ENCODE peak calls at places on chromosomes 11 and 22, in four cellular contexts. L, U, T and I are unnamed samples.

GRCh38 chr11:70410276-70410675 is 11.9 kb downstream of the CTTN start:
- DNase-seq in L (no peak), U (peak; percentile 93), T (no peak), I (no peak)

GRCh38 chr11:116782728-116783127 is 5.1 kb downstream of the ZPR1 start:
- DNase-seq in L (no peak), U (no peak), T (no peak), I (no peak)

GRCh38 chr11:58787903-58788302 is 56.2 kb upstream of the GLYAT start:
- DNase-seq in L (no peak), U (no peak), T (no peak), I (no peak)

GRCh38 chr11:79076526-79077115 is 364.2 kb downstream of the TENM4 start:
- DNase-seq in L (no peak), U (peak; percentile 39), T (peak; percentile 47), I (no peak)

GRCh38 chr11:104522650-104523049 is 358.7 kb upstream of the PDGFD start:
- DNase-seq in L (no peak), U (no peak), T (no peak), I (no peak)

GRCh38 chr22:23256138-23256932 is 76.0 kb downstream of the BCR start:
- DNase-seq in L (no peak), U (no peak), T (no peak), I (no peak)

GRCh38 chr11:105862736-105863367 is 159.2 kb downstream of the MSANTD4 start:
- DNase-seq in L (no peak), U (no peak), T (no peak), I (no peak)

GRCh38 chr11:22192289-22192641 is 620 bp upstream of the ANO5 start:
- DNase-seq in L (no peak), U (peak; percentile 28), T (no peak), I (peak; percentile 47)

GRCh38 chr11:77104727-77105126 is 2.1 kb downstream of the OMP start:
- DNase-seq in L (no peak), U (no peak), T (no peak), I (no peak)

GRCh38 chr22:19126309-19126666 is 4.1 kb upstream of the DGCR2 start:
- DNase-seq in L (no peak), U (no peak), T (no peak), I (no peak)

GRCh38 chr22:30837531-30837930 is 131.0 kb downstream of the MORC2 start:
- DNase-seq in L (no peak), U (no peak), T (no peak), I (no peak)

GRCh38 chr11:119332111-119332765 is 2.1 kb upstream of the RNF26 start:
- DNase-seq in L (no peak), U (no peak), T (no peak), I (no peak)

GRCh38 chr22:45860201-45860600 is 116.8 kb downstream of the WNT7B start:
- DNase-seq in L (no peak), U (no peak), T (no peak), I (no peak)

GRCh38 chr11:19816040-19816439 is 103.4 kb downstream of the NAV2 start:
- DNase-seq in L (peak; percentile 45), U (no peak), T (no peak), I (no peak)
- H3K27ac ChIP-seq in L (peak overlapping the region; percentile 60), U (no peak overlapping the region), T (no peak overlapping the region), I (no peak overlapping the region)

GRCh38 chr11:10540546-10540914 is 457 bp downstream of the RNF141 start:
- DNase-seq in L (peak; percentile 31), U (peak; percentile 41), T (no peak), I (peak; percentile 51)

GRCh38 chr11:10539339-10539738 is 1.6 kb downstream of the RNF141 start:
- DNase-seq in L (no peak), U (no peak), T (no peak), I (no peak)

GRCh38 chr11:10542776-10543175 is 1.8 kb upstream of the RNF141 start:
- DNase-seq in L (no peak), U (no peak), T (no peak), I (no peak)

GRCh38 chr11:10538924-10539323 is 2.1 kb downstream of the RNF141 start:
- DNase-seq in L (no peak), U (no peak), T (no peak), I (no peak)

DNA sequence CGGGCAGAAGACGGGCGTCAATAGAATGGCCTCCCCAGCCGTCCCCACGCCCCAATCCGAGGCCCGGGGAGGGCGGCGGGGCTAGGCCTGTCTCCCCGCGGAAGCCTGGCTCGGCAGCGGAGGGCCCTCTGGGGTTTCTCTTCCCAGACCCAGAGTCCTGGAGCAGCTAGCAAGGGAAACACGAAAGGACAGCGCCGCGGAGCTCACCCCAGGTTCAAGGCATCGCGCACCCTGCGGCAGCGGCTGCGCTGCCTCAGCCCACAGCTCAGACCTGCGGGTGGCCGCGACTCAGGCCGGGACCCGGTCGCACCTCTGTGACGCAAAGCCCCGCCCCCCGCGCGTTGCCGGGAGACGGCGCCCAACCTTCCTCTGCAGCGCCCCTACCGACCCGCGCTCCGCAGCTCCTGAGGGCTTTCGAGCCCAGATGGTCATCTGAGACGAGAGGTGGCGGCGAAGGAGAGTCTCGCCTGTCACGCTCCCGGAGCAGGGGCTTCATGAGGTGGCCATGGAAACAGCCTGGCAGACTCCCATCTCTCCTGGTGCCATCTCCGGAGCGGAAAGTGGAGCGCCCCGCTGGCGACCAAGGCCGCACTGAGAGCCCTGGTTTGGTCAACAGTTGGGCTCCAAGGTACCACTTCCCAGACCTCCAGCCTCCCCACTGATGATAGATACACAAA is at the start of gene RNF141:
- DNase-seq in L (peak; percentile 92), U (peak; percentile 95), T (peak; percentile 95), I (peak; percentile 93)
- TF ChIP-seq POLR2A in L (peak; percentile 80), U (no peak), T (peak; percentile 88), I (peak; percentile 80)

GRCh38 chr11:35553831-35554230 is 28.4 kb upstream of the PAMR1 start:
- DNase-seq in L (no peak), U (no peak), T (no peak), I (no peak)
- H3K27ac ChIP-seq in L (no peak overlapping the region), U (no peak overlapping the region), T (no peak overlapping the region), I (no peak overlapping the region)

DNA sequence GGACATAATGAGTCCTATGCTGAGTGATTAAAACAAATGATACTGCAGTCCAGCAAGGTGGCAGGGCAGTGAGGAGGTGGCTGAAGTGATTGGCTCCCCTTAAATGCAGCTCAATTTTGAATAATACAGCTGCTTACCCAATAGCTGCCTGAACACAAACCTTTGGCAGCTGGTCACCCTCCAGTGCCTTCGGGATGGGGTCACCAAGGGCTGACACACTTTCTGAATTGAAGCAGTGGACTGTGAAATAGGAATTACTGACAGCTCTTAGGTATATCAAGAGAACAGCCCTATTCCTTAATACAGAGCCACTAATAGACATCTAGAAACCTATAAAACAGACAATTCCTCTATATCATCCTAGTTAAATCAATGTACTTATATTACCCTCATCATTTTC is 474.2 kb upstream of the KIRREL3 start:
- DNase-seq in L (no peak), U (no peak), T (no peak), I (no peak)
- TF ChIP-seq POLR2A in L (no peak), U (no peak), T (no peak), I (no peak)

GRCh38 chr22:43114958-43115357 is 4.4 kb downstream of the BIK start:
- DNase-seq in L (peak; percentile 51), U (no peak), T (no peak), I (no peak)

GRCh38 chr22:43116932-43117331 is 6.4 kb downstream of the BIK start:
- DNase-seq in L (no peak), U (no peak), T (no peak), I (no peak)

GRCh38 chr22:43113516-43114251 is 3.1 kb downstream of the BIK start:
- DNase-seq in L (peak; percentile 53), U (no peak), T (no peak), I (no peak)

GRCh38 chr22:43118953-43119458 is 8.5 kb downstream of the BIK start:
- DNase-seq in L (no peak), U (no peak), T (no peak), I (no peak)

DNA sequence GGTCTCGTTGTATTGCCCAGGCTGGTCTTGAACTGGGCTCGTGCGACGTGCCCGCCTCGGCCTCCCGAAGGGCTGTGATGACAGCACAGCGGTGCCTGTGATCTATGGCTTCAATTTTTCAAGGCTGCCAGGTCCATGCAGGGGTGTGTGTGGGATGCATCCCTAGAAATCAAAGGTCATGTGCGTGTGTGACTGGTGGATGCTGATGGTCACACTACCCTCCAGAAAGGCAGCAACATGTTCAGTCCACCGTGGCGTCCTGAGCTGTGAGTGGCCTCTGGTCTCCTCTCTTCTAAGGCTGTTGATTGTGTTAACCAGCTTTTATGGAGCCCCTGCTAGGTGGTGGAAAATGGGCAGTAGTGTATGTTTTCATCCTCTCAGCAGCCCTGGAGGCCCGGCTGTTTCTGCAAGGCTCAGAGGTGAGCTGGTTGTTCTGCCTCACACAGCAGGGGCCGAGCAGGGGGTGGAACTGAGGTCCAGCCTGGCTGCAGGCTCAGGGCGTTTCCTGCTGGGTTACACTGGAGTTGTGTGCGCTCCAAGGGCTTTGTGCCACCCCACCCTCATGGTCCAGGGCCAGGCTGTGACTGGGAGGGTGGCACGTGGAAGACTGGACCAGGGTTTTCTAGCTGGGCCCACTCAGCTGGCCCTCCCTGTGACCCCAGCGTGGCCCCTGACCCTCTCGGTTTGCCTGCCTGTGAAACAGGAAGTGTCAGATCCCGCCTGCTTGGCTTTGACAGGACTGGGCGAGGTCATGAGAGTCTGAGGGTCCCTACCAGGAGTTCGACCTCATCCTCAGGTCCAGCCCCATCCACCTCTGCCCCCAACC is 7.7 kb downstream of the BIK start:
- DNase-seq in L (no peak), U (no peak), T (no peak), I (no peak)
- H3K27ac ChIP-seq in L (no peak overlapping the region), U (no peak overlapping the region), T (no peak overlapping the region), I (no peak overlapping the region)

DNA sequence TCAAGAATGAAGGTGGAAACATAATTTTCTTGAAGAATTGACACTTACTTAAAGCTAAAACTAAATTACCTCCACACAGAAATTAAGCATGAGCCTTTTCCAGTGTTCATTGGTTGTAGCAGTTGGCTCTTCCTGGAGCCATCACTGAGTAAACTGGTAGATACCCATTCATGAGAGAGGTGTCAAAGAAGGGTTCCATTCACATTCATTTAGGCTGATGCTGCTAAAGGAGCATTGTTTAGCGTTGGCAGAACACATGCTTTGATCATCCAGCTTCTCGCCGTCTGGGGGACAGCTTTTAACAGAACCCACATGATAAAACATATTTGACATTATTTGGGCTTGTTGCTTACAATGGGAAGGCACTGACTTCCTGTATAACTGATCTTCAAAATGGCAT is 71.6 kb downstream of the TNRC6B start:
- DNase-seq in L (no peak), U (no peak), T (no peak), I (no peak)
- TF ChIP-seq POLR2A in L (no peak), U (no peak), T (no peak), I (no peak)

GRCh38 chr11:6404341-6405038 is 14.2 kb downstream of the SMPD1 start:
- DNase-seq in L (no peak), U (no peak), T (no peak), I (no peak)

GRCh38 chr11:6405837-6406236 is 13.1 kb downstream of the APBB1 start:
- DNase-seq in L (no peak), U (no peak), T (no peak), I (no peak)

GRCh38 chr11:6405039-6405667 is 13.7 kb downstream of the APBB1 start:
- DNase-seq in L (no peak), U (no peak), T (peak; percentile 41), I (no peak)

GRCh38 chr11:6403539-6403938 is 13.3 kb downstream of the SMPD1 start:
- DNase-seq in L (no peak), U (no peak), T (no peak), I (no peak)

GRCh38 chr11:6406370-6406769 is 12.5 kb downstream of the APBB1 start:
- DNase-seq in L (no peak), U (no peak), T (no peak), I (no peak)
- H3K27ac ChIP-seq in L (no peak overlapping the region), U (no peak overlapping the region), T (no peak overlapping the region), I (no peak overlapping the region)

GRCh38 chr22:35350539-35351503 is 30.1 kb upstream of the HMOX1 start:
- DNase-seq in L (peak; percentile 85), U (peak; percentile 96), T (peak; percentile 94), I (peak; percentile 95)
- TF ChIP-seq POLR2A in L (no peak), U (no peak), T (peak; percentile 39), I (peak; percentile 68)

GRCh38 chr11:86463955-86464354 is 89.3 kb downstream of the CCDC81 start:
- DNase-seq in L (no peak), U (no peak), T (no peak), I (no peak)
- H3K27ac ChIP-seq in L (no peak overlapping the region), U (no peak overlapping the region), T (no peak overlapping the region), I (no peak overlapping the region)